ENCODE peak calls at places on chromosomes 2 and 18, in four cellular contexts. P, O, D and H are unnamed samples. For H3K4me1, the result is how much of the 10 kb centered on the place peaks cover.

GRCh38 chr2:39119732-39120520 is 925 bp downstream of the SOS1 start:
- DNase-seq in P (peak), O (peak), D (peak), H (peak)

GRCh38 chr2:20135631-20136050 is 84.2 kb upstream of the LAPTM4A start:
- DNase-seq in P (peak), O (peak), D (peak), H (peak)

GRCh38 chr2:203533696-203534471 is 1.2 kb downstream of the RAPH1 start:
- DNase-seq in P (no peak), O (peak), D (peak), H (peak)

GRCh38 chr2:46804794-46805193 is 110.8 kb downstream of the MCFD2 start:
- DNase-seq in P (no peak), O (no peak), D (no peak), H (no peak)

GRCh38 chr2:43327119-43327518 is 100.7 kb upstream of the ZFP36L2 start:
- DNase-seq in P (no peak), O (no peak), D (no peak), H (no peak)

GRCh38 chr2:40276076-40276475 is 175.8 kb downstream of the SLC8A1 start:
- DNase-seq in P (no peak), O (no peak), D (no peak), H (no peak)

GRCh38 chr2:100563407-100564247 is 834 bp downstream of the PDCL3 start:
- DNase-seq in P (no peak), O (peak), D (no peak), H (no peak)

GRCh38 chr18:32803571-32803970 is 30.7 kb upstream of the KLHL14 start:
- DNase-seq in P (no peak), O (no peak), D (no peak), H (no peak)

GRCh38 chr18:66708631-66709030 is 104.7 kb upstream of the CDH19 start:
- DNase-seq in P (no peak), O (no peak), D (no peak), H (no peak)

GRCh38 chr2:32192418-32192817 is 26.8 kb downstream of the SLC30A6 start:
- DNase-seq in P (no peak), O (no peak), D (no peak), H (no peak)

GRCh38 chr2:9311488-9311887 is 104.9 kb downstream of the ASAP2 start:
- DNase-seq in P (peak), O (no peak), D (no peak), H (peak)

DNA sequence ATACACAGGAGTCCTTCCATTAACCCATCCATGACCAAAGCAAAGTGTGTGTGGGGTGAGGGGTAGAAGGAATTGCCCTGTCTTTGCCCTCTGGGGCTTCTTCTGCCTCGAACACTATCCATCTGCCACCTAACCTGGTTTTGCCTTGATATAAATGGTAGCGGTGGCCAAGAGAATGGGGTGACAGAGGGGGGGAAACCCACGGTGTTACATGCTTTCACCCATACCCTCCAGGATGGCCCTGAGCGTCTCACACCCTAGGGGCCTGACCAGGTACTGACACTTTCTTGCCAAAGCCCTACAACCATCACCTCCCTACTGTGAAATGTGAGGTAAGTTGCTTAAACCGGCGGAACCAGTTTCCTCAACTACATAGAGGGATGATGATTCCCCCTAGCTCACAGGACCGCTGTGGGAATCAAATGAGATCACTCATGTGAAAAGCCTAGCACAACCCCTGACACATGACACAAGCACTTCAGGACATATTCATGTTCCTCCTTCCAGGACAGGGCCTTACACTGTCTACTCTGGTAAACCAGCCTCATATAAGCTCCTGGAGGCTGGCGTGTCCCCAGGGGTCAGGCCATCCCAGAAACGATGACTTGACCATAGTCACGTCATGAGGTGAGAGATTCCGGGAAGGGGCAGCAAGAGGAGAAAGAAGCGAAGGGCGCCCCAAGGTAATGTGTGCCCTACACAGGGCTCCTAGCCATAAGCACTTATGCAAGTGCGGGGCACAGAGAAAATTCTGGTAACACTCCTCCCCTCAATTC is 49.7 kb downstream of the C2orf42 start:
- DNase-seq in P (no peak), O (peak), D (peak), H (peak)
- H3K4me1 ChIP-seq in P (under half), O (under half), D (half or more), H (under half)

DNA sequence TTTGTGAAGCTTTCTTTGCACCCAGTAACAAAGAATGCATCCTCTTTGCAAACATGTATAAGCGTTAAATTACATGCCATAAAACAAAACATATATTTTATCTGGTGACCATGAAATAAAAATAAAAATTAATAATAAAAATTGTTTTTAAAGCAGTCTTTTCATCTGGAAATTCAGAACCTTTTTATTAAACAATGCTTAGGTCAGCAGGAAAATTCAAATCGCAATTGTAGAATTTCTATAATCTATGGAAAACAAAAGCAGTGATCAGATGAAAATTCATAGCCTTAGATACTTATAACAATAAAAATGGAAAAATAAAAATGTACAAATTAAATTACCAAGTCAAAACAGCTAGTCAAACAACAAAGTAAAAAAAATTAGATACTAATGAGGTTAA is 435.9 kb upstream of the CHAC2 start:
- DNase-seq in P (no peak), O (no peak), D (no peak), H (no peak)
- H3K27ac ChIP-seq in P (no peak), O (no peak), D (no peak), H (no peak)

GRCh38 chr2:237231593-237231992 is 145.9 kb downstream of the COPS8 start:
- DNase-seq in P (no peak), O (no peak), D (no peak), H (no peak)

GRCh38 chr2:237228226-237228625 is 142.5 kb downstream of the COPS8 start:
- DNase-seq in P (no peak), O (no peak), D (no peak), H (no peak)

GRCh38 chr2:237232166-237232565 is 146.5 kb downstream of the COPS8 start:
- DNase-seq in P (no peak), O (no peak), D (no peak), H (no peak)

GRCh38 chr2:237229905-237230304 is 144.2 kb downstream of the COPS8 start:
- DNase-seq in P (no peak), O (no peak), D (no peak), H (no peak)

DNA sequence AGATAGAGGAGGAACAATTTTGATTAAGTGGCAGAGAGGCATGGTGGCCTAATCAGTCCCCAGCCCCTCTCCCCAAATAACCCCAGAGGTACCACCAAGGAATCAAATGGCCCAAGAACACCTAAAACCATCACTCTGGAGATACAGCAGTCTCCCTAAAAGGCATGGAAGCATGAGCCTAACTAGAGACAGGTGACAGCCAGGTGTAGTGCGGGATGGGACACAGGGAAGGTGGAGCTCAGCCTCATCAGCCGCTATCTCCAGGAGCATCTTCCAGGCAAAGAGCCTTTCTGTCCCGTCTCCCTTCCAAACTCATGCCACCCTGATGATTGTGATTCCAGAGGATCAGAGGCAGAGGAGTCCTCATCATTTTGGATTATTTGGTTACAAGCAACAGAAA is 144.7 kb downstream of the COPS8 start:
- DNase-seq in P (no peak), O (no peak), D (no peak), H (no peak)
- H3K4me1 ChIP-seq in P (under half), O (under half), D (under half), H (under half)

GRCh38 chr2:73020306-73020656 is 51.2 kb downstream of the SFXN5 start:
- DNase-seq in P (no peak), O (no peak), D (no peak), H (no peak)
- H3K27ac ChIP-seq in P (no peak), O (no peak), D (no peak), H (no peak)

GRCh38 chr18:77063256-77063655 is 69.3 kb downstream of the MBP start:
- DNase-seq in P (no peak), O (peak), D (peak), H (no peak)

GRCh38 chr18:77059294-77059916 is 73.2 kb downstream of the MBP start:
- DNase-seq in P (no peak), O (peak), D (no peak), H (no peak)

GRCh38 chr18:77061291-77061945 is 71.2 kb downstream of the MBP start:
- DNase-seq in P (no peak), O (no peak), D (no peak), H (peak)

GRCh38 chr18:77062518-77063003 is 70.0 kb downstream of the MBP start:
- DNase-seq in P (no peak), O (peak), D (peak), H (no peak)

DNA sequence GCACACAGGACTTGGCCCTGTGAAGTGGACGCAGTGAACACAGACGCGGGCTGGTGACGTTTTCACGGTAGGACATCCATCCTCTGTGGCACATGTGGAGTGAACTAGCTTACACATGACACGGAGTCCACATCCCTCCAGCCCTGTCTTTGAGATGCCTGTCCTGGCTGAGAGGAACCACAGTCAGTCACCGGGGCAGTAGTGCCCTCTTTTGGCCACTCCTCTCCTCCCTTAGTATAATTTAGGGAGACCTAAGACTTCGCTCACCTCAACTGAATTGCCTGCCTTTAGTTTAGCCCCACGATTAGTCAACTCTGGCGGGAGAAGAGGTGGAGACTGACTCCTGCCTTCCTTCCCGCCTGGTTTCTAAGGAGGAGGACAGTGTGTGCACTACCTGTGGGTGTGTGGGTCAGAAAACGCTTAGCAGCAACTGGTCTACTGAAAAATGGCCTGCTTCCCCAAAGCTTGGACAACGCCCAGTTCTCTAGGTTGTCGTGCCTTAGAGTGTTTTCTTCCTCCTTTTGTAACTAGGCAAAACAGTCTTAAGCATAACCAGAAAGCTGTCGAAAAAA is 70.6 kb downstream of the MBP start:
- DNase-seq in P (no peak), O (peak), D (no peak), H (peak)
- H3K4me1 ChIP-seq in P (under half), O (half or more), D (half or more), H (half or more)

DNA sequence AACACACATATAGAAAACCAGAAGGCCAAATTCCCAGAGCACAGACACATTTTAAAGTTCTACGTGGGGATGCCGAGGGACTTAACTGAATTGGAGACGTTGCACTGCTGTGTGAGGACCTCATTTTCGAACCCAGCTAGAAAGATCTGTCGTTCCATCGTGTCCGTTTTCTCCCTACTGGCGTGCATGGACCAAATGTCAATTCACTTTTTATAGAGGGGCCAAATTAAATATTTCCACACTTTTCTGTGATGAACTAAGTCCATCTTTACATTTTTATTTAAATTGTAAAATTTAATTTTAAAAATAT is 690 bp upstream of the TSHZ1 start:
- DNase-seq in P (no peak), O (no peak), D (no peak), H (no peak)
- H3K27ac ChIP-seq in P (peak), O (peak), D (peak), H (peak)

DNA sequence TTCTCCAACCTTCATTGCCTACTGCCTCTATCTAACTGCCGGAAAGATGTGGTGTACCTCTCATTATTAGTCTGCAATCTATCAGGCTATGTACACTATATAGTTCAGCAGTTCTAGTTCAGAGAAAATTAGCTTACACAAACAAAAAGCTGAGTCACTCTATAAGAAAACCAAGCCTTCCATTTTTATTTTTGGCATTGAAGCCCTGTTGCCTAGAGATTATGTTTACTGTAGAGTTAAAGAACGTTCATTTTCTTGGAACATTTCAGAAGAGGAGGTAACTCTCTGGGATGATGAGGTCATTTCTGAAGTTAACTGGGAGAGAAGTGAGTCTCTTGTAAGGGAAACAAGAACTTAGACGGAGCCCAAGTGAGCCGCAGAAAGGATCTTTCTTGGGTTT is 133.5 kb downstream of the FAM124B start:
- DNase-seq in P (no peak), O (no peak), D (no peak), H (no peak)
- H3K4me1 ChIP-seq in P (under half), O (under half), D (under half), H (under half)